ENCODE peak calls at places on chromosomes 16 and 17, in ten cellular contexts. Y is foreskin keratinocyte, T is gastrocnemius medialis, R is foreskin fibroblast, O is upper lobe of right lung, P is MM.1S, N is heart left ventricle, G is AG04450, B is esophagus muscularis mucosa, Q is cardiac muscle cell. D is an unnamed sample.
A peak's percentile ranks its signal among the peaks of the same experiment; 100 is the strongest.

GRCh38 chr16:82050909-82051357 is 15.9 kb downstream of the HSD17B2 start:
- DNase-seq in Y (no peak), T (no peak), R (no peak), O (no peak), P (no peak), N (no peak), G (no peak), B (no peak), Q (no peak), D (no peak)

GRCh38 chr16:19486744-19487325 is 35.1 kb downstream of the GDE1 start:
- DNase-seq in Y (no peak), T (no peak), R (no peak), O (no peak), P (no peak), N (no peak), G (no peak), B (no peak), Q (no peak), D (no peak)

GRCh38 chr17:45973099-45973838 is 25.8 kb upstream of the STH start:
- DNase-seq in Y (no peak), T (peak; percentile 67), R (no peak), O (no peak), P (no peak), N (no peak), G (no peak), B (no peak), Q (no peak), D (no peak)

GRCh38 chr16:53713403-53714013 is 9.6 kb downstream of the FTO start:
- DNase-seq in Y (no peak), T (no peak), R (no peak), O (no peak), P (no peak), N (no peak), G (no peak), B (no peak), Q (peak; percentile 28), D (no peak)

GRCh38 chr16:85195884-85196816 is 83.9 kb upstream of the CIBAR2 start:
- DNase-seq in Y (no peak), T (peak; percentile 62), R (peak; percentile 51), O (no peak), P (no peak), N (no peak), G (no peak), B (no peak), Q (no peak), D (no peak)

GRCh38 chr16:88882358-88883030 is 16.0 kb upstream of the PABPN1L start:
- DNase-seq in Y (no peak), T (no peak), R (no peak), O (no peak), P (no peak), N (no peak), G (no peak), B (no peak), Q (no peak), D (no peak)

GRCh38 chr16:88988980-88989791 is 12.2 kb upstream of the CBFA2T3 start:
- DNase-seq in Y (no peak), T (no peak), R (no peak), O (no peak), P (no peak), N (peak; percentile 53), G (no peak), B (no peak), Q (no peak), D (no peak)

GRCh38 chr16:48381201-48381600 is 4.0 kb downstream of the SIAH1 start:
- DNase-seq in Y (no peak), T (no peak), R (peak; percentile 43), O (no peak), P (no peak), N (no peak), G (no peak), B (no peak), Q (peak; percentile 52), D (no peak)

GRCh38 chr16:51453296-51453695 is 302.2 kb upstream of the SALL1 start:
- DNase-seq in Y (no peak), T (no peak), R (no peak), O (no peak), P (no peak), N (no peak), G (no peak), B (no peak), Q (no peak), D (no peak)

GRCh38 chr17:57679356-57679755 is 65.7 kb downstream of the CCDC182 start:
- DNase-seq in Y (no peak), T (no peak), R (no peak), O (no peak), P (no peak), N (no peak), G (no peak), B (peak; percentile 60), Q (no peak), D (no peak)

GRCh38 chr17:63525190-63525946 is 2.2 kb downstream of the KCNH6 start:
- DNase-seq in Y (no peak), T (no peak), R (no peak), O (no peak), P (no peak), N (no peak), G (no peak), B (no peak), Q (no peak), D (no peak)

GRCh38 chr16:35131429-35131828 is 1672.0 kb downstream of the TP53TG3F start:
- DNase-seq in Y (no peak), T (no peak), R (no peak), O (no peak), P (no peak), N (no peak), G (no peak), B (no peak), Q (no peak), D (no peak)

DNA sequence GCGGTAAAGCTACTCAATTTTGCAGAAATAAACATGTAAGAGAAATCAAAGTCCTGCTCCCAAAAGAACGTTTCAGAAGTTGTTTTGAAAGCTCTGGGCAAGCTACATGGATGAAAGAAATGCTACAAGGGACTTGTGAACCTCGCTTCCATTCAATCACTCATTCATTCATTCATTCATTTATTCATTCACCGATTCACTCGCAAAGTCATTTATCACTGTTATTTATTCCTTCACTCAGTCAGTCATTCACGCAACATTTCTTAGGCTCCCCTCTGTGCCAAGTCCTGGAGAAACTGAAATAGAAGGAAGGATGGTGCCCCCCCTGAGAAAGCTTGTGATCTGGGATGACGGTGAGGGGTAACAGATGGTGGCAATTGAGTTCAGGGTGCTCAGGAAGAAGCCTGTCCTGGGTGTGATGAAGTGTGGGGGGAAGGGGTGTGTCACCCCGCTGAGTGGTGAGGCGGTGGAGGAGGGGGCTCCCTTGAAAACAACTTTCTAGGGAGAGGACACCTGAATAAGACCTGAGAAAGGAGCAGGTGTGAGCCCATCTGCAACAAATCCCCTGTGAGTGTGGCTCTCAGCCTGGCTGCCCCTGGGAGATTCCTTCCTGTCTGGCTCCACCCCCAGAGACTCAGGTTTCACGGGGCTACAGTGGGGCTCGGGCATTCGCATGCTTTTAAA is 36.3 kb upstream of the PRSS54 start:
- DNase-seq in Y (no peak), T (no peak), R (peak; percentile 15), O (no peak), P (no peak), N (no peak), G (no peak), B (no peak), Q (no peak), D (no peak)
- TF ChIP-seq CTCF in Y (no peak), T (no peak), R (no peak), O (no peak), P (no peak), N (no peak), G (no peak), B (no peak), Q (no peak), D (no peak)

GRCh38 chr17:33377837-33378236 is 84.7 kb upstream of the ASIC2 start:
- DNase-seq in Y (no peak), T (no peak), R (no peak), O (no peak), P (no peak), N (no peak), G (no peak), B (no peak), Q (no peak), D (no peak)
- TF ChIP-seq CTCF in Y (no peak), T (no peak), R (no peak), O (no peak), P (no peak), N (no peak), G (no peak), B (no peak), Q (no peak), D (no peak)

DNA sequence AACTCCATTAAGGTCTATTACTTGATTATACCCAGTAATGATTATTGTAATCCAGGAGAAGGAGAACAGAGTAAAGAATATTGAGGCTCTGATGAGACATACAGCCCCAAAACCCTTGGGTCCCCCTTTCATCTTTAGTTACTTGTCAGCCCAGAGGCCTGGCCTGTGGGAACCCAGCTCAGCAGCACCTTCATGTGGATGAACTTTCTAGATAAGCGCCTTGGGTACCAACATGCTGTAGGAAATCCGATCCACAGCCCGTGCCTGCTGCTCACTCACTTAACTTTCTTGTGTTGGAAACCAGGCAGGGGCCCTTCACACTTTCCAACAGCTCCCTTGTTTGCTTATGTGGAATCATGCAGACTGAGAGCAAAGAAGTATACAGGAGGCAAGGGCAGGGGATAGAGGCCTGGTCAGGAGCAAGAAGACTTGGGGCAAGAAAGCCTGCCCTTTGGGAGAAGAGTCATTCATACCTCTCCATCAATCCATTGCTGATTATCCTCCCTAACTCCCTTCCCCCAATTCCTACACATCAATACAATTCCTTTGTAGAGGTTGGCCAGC is 64.0 kb upstream of the SOX9 start:
- DNase-seq in Y (no peak), T (no peak), R (no peak), O (no peak), P (no peak), N (no peak), G (no peak), B (peak; percentile 86), Q (no peak), D (no peak)
- TF ChIP-seq CTCF in Y (peak; percentile 17), T (no peak), R (no peak), O (no peak), P (no peak), N (no peak), G (no peak), B (no peak), Q (no peak), D (no peak)

GRCh38 chr16:69395859-69396186 is 10.0 kb upstream of the TERF2 start:
- DNase-seq in Y (no peak), T (no peak), R (no peak), O (no peak), P (no peak), N (no peak), G (no peak), B (no peak), Q (no peak), D (no peak)

GRCh38 chr16:69393898-69394849 is 8.4 kb upstream of the TERF2 start:
- DNase-seq in Y (no peak), T (no peak), R (peak; percentile 28), O (no peak), P (no peak), N (no peak), G (no peak), B (no peak), Q (no peak), D (no peak)

GRCh38 chr16:69396187-69397061 is 10.6 kb upstream of the TERF2 start:
- DNase-seq in Y (peak; percentile 69), T (peak; percentile 53), R (peak; percentile 94), O (no peak), P (peak; percentile 71), N (no peak), G (peak; percentile 92), B (no peak), Q (peak; percentile 98), D (peak; percentile 92)

GRCh38 chr16:69399361-69399760 is 13.6 kb upstream of the TERF2 start:
- DNase-seq in Y (no peak), T (no peak), R (peak; percentile 87), O (no peak), P (no peak), N (no peak), G (no peak), B (no peak), Q (peak; percentile 30), D (peak; percentile 22)

GRCh38 chr16:69397821-69398521 is 12.2 kb upstream of the TERF2 start:
- DNase-seq in Y (no peak), T (peak; percentile 45), R (peak; percentile 88), O (no peak), P (no peak), N (no peak), G (no peak), B (no peak), Q (peak; percentile 86), D (peak; percentile 72)
- TF ChIP-seq CTCF in Y (peak; percentile 71), T (no peak), R (peak; percentile 75), O (peak; percentile 62), P (peak; percentile 22), N (peak; percentile 64), G (peak; percentile 72), B (peak; percentile 63), Q (peak; percentile 80), D (peak; percentile 76)